ENCODE peak calls at places on chromosome X, in four cellular contexts. N is SW480; X is anterior cingulate cortex; A is activated T-helper 1 cell treated with anti-CD3 and anti-CD28 coated beads, Interleukin-12 subunit alpha, Interleukin-12 subunit beta, Interleukin-2, Interleukin-4 antibody, amounts not matched to agents 30 ng/mL and 10 ng/mL and 1 ng/mL, durations not matched to agents 14 hours and 24 hours and 36 hours. I is an unnamed sample.

GRCh38 chrX:14362731-14363130 is 166.6 kb upstream of the GLRA2 start:
- DNase-seq in A (no peak), N (no peak), X (no peak), I (no peak)

GRCh38 chrX:6777211-6778002 is 242.5 kb upstream of the VCX3A start:
- DNase-seq in X (no peak), A (no peak), N (no peak), I (no peak)

GRCh38 chrX:57367649-57368048 is 81.1 kb downstream of the FAAH2 start:
- DNase-seq in X (no peak), N (no peak), A (no peak), I (no peak)

GRCh38 chrX:42567268-42567667 is 210.7 kb downstream of the PPP1R2C start:
- DNase-seq in X (peak), A (no peak), N (no peak), I (no peak)

GRCh38 chrX:53188763-53189162 is 36.2 kb downstream of the KDM5C start:
- DNase-seq in N (no peak), X (no peak), A (no peak), I (no peak)

GRCh38 chrX:41686788-41687187 is 2.0 kb upstream of the GPR34 start:
- DNase-seq in N (no peak), A (no peak), X (no peak), I (no peak)

GRCh38 chrX:15177316-15177715 is 92.6 kb downstream of the ASB9 start:
- DNase-seq in N (no peak), A (no peak), X (no peak), I (no peak)

GRCh38 chrX:122113376-122113775 is 1066.0 kb downstream of the GLUD2 start:
- DNase-seq in X (no peak), N (no peak), A (no peak), I (no peak)

GRCh38 chrX:1385251-1385794 is 6.6 kb downstream of the SLC25A6 start:
- DNase-seq in N (no peak), A (no peak), X (no peak), I (no peak)

GRCh38 chrX:153608376-153608775 is 9.4 kb upstream of the CCNQ start:
- DNase-seq in A (no peak), X (no peak), N (no peak), I (no peak)

GRCh38 chrX:10797493-10797892 is 177.1 kb upstream of the MID1 start:
- DNase-seq in A (no peak), X (no peak), N (no peak), I (no peak)

GRCh38 chrX:42585842-42586621 is 191.9 kb downstream of the PPP1R2C start:
- DNase-seq in X (no peak), N (no peak), A (no peak), I (no peak)

GRCh38 chrX:153400146-153401132 is 711 bp downstream of the PNMA6E start:
- DNase-seq in N (peak), A (peak), X (no peak), I (no peak)

GRCh38 chrX:9911479-9911878 is 55.7 kb upstream of the CLDN34 start:
- DNase-seq in A (no peak), N (no peak), X (no peak), I (no peak)

GRCh38 chrX:97609938-97610337 is 726.2 kb downstream of the RPA4 start:
- DNase-seq in A (no peak), N (no peak), X (no peak), I (no peak)